ENCODE peak calls at places on chromosomes 11 and 22, in six cellular contexts. D, W, M, R, G and F are unnamed samples.

GRCh38 chr22:17753401-17753989 is 20.8 kb downstream of the BID start:
- DNase-seq in R (peak; percentile 25), M (no peak), G (no peak), W (no peak), D (no peak), F (peak; percentile 32)

GRCh38 chr22:32538516-32538915 is 63.9 kb downstream of the FBXO7 start:
- DNase-seq in D (no peak), R (no peak), W (no peak), G (no peak), M (no peak), F (no peak)

GRCh38 chr22:29704528-29705285 is 15.1 kb upstream of the CABP7 start:
- DNase-seq in D (no peak), R (peak; percentile 40), W (no peak), G (no peak), M (no peak), F (no peak)

GRCh38 chr11:128879817-128880216 is 11.3 kb upstream of the KCNJ5 start:
- DNase-seq in R (no peak), G (no peak), M (no peak), D (no peak), W (no peak), F (no peak)

GRCh38 chr11:76787911-76788596 is 4.9 kb downstream of the TSKU start:
- DNase-seq in M (no peak), G (no peak), D (peak; percentile 53), R (peak; percentile 84), W (no peak), F (no peak)

GRCh38 chr11:123594921-123595320 is 59.5 kb downstream of the SCN3B start:
- DNase-seq in M (no peak), W (no peak), D (no peak), R (no peak), G (no peak), F (no peak)

GRCh38 chr22:33975841-33976240 is 55.6 kb upstream of the LARGE1 start:
- DNase-seq in W (no peak), M (no peak), R (no peak), G (no peak), D (no peak), F (no peak)

GRCh38 chr22:49779226-49779625 is 48.4 kb downstream of the BRD1 start:
- DNase-seq in M (peak; percentile 18), G (no peak), R (no peak), D (no peak), W (no peak), F (no peak)

GRCh38 chr11:95565692-95566091 is 223.9 kb downstream of the FAM76B start:
- DNase-seq in W (no peak), G (peak; percentile 85), M (no peak), R (no peak), D (no peak), F (no peak)

GRCh38 chr11:127451852-127452251 is 451.3 kb upstream of the KIRREL3 start:
- DNase-seq in R (no peak), D (no peak), M (no peak), W (no peak), G (no peak), F (no peak)

GRCh38 chr11:67345949-67346819 is 7.2 kb downstream of the POLD4 start:
- DNase-seq in W (no peak), M (peak; percentile 29), R (peak; percentile 65), G (peak; percentile 44), D (no peak), F (no peak)

GRCh38 chr22:29040385-29041275 is 21.0 kb downstream of the C22orf31 start:
- DNase-seq in W (peak; percentile 67), R (peak; percentile 89), G (peak; percentile 82), D (peak; percentile 61), M (peak; percentile 75), F (peak; percentile 73)

GRCh38 chr11:119149371-119150275 is 771 bp downstream of the ABCG4 start:
- DNase-seq in D (no peak), W (peak; percentile 23), M (peak; percentile 36), G (peak; percentile 78), R (no peak), F (no peak)

DNA sequence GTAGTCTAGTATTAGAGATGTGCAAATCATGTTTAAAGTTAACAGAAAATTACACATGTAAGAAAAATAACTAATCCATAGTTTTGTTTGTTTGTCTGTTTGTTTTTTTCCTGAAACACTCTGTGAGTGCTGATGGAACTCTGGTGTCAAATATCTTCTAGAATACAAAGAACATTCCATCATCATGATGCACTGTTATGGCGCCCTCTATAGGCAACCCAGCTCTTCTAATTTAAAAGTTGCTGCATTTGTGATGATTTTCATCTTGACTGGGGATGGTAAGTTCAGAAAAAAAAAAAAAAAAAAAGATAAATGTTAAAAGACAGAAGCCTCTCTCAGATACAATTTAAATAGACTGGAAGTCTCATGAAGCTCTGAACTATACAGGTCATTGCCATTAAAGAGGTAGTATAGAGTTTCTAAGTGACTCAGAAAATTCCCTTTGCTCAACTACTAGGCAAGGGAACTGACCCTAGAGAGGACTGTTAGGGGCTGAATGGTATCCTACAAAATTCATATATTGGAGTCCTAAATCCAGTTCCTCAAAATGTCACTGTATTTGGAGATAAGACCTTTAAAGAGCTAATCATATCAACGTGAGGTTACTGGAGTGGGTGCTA is 597.2 kb upstream of the ANO3 start:
- DNase-seq in M (peak; percentile 48), D (no peak), G (peak; percentile 65), R (peak; percentile 0), W (peak; percentile 30), F (no peak)
- TF ChIP-seq CTCF in M (peak; percentile 52), D (no peak), G (peak; percentile 67), R (no peak), W (peak; percentile 47), F (no peak)

GRCh38 chr11:75342231-75342918 is 9.1 kb downstream of the ARRB1 start:
- DNase-seq in R (no peak), M (no peak), D (no peak), W (no peak), G (no peak), F (no peak)

GRCh38 chr11:75341583-75341982 is 9.9 kb downstream of the ARRB1 start:
- DNase-seq in W (no peak), D (no peak), G (no peak), R (no peak), M (no peak), F (no peak)

GRCh38 chr11:75337195-75337654 is 14.2 kb downstream of the ARRB1 start:
- DNase-seq in W (no peak), G (no peak), D (no peak), R (peak; percentile 59), M (no peak), F (no peak)

GRCh38 chr11:75338516-75339218 is 12.8 kb downstream of the ARRB1 start:
- DNase-seq in W (no peak), R (peak; percentile 48), M (no peak), G (no peak), D (no peak), F (no peak)

GRCh38 chr11:75339685-75340409 is 11.6 kb downstream of the ARRB1 start:
- DNase-seq in G (peak; percentile 23), W (no peak), R (no peak), D (no peak), M (no peak), F (no peak)
- TF ChIP-seq CTCF in G (no peak), W (no peak), R (no peak), D (no peak), M (peak; percentile 1), F (no peak)

GRCh38 chr11:84990141-84990540 is 637.0 kb downstream of the DLG2 start:
- DNase-seq in R (no peak), G (peak; percentile 39), D (no peak), W (no peak), M (no peak), F (no peak)

GRCh38 chr11:84993386-84993785 is 633.8 kb downstream of the DLG2 start:
- DNase-seq in D (no peak), G (peak; percentile 23), M (no peak), W (peak; percentile 24), R (peak; percentile 0), F (no peak)
- TF ChIP-seq CTCF in D (no peak), G (peak; percentile 55), M (no peak), W (peak; percentile 32), R (peak; percentile 18), F (no peak)

GRCh38 chr22:26512149-26512793 is at the start of gene TFIP11:
- DNase-seq in R (peak; percentile 93), M (peak; percentile 97), D (peak; percentile 90), G (peak; percentile 97), W (peak; percentile 98), F (peak; percentile 97)
- TF ChIP-seq CTCF in R (no peak), M (no peak), D (no peak), G (peak; percentile 31), W (peak; percentile 20), F (no peak)

DNA sequence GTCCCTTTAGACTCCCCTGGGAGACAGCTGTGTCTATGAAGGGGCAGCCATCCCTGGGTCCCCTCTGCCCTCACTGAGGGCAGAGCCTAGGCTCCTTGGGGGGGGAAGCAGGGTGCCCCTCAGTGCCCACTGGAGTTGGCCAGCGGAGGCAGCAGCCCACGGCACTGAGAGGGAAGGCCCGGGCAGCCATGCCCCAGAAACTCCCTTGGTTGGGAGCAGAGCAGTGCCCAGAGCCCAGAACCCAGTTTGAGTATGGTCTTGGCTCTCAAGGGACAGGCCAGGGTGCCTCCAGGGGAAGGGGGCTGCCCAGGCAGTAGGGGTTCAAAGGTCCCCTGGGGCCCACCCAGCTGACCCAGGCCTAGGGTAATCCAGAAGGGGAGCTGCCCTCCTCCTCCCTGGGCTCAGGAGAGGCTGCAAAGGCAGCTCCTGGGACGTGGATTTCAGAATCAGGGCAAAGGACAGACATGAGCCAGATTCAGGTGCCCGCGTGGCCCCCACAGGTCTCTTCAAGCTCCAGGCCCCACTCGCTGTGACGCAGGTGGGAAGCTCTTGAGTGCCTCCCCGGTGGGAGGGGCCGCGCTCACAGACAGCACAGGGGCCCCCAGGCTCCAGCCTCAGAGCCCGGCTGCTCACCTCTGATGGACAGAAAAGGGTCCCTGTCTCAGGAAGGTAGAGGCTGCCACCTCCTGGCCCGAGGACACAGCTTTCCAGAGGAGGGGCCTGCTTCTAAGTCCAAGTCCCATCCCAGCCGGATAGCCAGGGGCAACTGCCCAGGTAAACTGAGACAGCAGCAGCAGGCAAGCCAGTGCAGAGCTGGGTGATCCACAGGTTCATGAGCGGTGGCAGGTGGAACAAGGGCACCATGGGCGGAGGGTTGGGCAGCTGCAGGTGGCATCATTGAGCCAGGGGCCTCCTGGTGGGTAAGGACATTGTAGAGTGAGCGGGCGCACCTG is 2.6 kb downstream of the C11orf21 start:
- DNase-seq in W (peak; percentile 49), D (peak; percentile 39), G (peak; percentile 84), M (peak; percentile 71), R (no peak), F (peak; percentile 66)
- TF ChIP-seq CTCF in W (no peak), D (peak; percentile 58), G (peak; percentile 74), M (peak; percentile 24), R (peak; percentile 41), F (no peak)

DNA sequence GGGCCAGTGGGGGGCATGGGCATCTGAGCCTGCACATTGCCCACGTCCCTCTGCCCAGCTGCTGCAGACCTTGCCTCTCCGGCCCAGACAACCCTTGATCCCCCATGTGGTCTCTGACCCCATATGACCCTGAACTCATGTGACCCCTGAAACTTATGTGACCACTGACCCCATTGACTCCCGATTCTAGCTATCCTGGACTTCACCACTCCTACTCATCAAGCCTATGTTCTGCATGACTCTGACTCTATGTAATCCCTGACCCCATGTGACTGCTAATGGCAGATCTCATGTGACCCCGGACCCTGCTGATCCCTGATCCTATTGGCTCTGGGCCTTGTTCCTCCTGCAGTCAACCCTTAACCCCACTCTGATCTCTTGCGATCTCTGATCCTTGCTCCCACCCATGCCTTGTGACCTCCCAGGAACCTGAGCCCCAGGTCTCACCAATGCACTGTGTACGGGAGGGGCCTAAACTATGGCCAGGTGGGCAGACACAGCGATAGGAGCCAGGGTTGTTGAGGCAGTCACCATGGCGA is 5.7 kb downstream of the LTBP3 start:
- DNase-seq in W (no peak), G (no peak), M (no peak), R (no peak), D (no peak), F (no peak)
- TF ChIP-seq CTCF in W (no peak), G (no peak), M (no peak), R (no peak), D (no peak), F (no peak)

GRCh38 chr11:98434296-98434695 is 586.5 kb upstream of the CNTN5 start:
- DNase-seq in R (no peak), M (no peak), W (no peak), G (no peak), D (no peak), F (no peak)
- TF ChIP-seq CTCF in R (no peak), M (no peak), W (no peak), G (no peak), D (no peak), F (no peak)